ENCODE peak calls at places on chromosomes 16 and 17, in eight cellular contexts. One of them, this sample, is unnamed. For H3K4me1, the result is how much of the 10 kb centered on the place peaks cover.

GRCh38 chr17:10875984-10876555 is 38.2 kb upstream of the PIRT start:
- DNase-seq in body of pancreas: peak
- DNase-seq in small intestine: peak
- DNase-seq in right atrium auricular region: no peak
- DNase-seq in heart left ventricle: peak
- DNase-seq in MM.1S: peak
- DNase-seq in mammary epithelial cell: peak
- DNase-seq in SJSA1: peak
- DNase-seq in this sample: peak

GRCh38 chr17:67671492-67671891 is 46.2 kb upstream of the NOL11 start:
- DNase-seq in body of pancreas: no peak
- DNase-seq in small intestine: no peak
- DNase-seq in right atrium auricular region: no peak
- DNase-seq in heart left ventricle: no peak
- DNase-seq in MM.1S: no peak
- DNase-seq in mammary epithelial cell: no peak
- DNase-seq in SJSA1: no peak
- DNase-seq in this sample: no peak

GRCh38 chr16:26644912-26645543 is 421.7 kb upstream of the C16orf82 start:
- DNase-seq in body of pancreas: no peak
- DNase-seq in small intestine: no peak
- DNase-seq in right atrium auricular region: peak
- DNase-seq in heart left ventricle: no peak
- DNase-seq in MM.1S: no peak
- DNase-seq in mammary epithelial cell: no peak
- DNase-seq in SJSA1: no peak
- DNase-seq in this sample: no peak

GRCh38 chr16:2038359-2039285 is 9.0 kb downstream of the NTHL1 start:
- DNase-seq in body of pancreas: no peak
- DNase-seq in small intestine: no peak
- DNase-seq in right atrium auricular region: no peak
- DNase-seq in heart left ventricle: no peak
- DNase-seq in MM.1S: no peak
- DNase-seq in mammary epithelial cell: no peak
- DNase-seq in SJSA1: no peak
- DNase-seq in this sample: peak

GRCh38 chr16:12539185-12539929 is 264.3 kb downstream of the CPPED1 start:
- DNase-seq in body of pancreas: no peak
- DNase-seq in small intestine: peak
- DNase-seq in right atrium auricular region: no peak
- DNase-seq in heart left ventricle: no peak
- DNase-seq in MM.1S: no peak
- DNase-seq in mammary epithelial cell: peak
- DNase-seq in SJSA1: peak
- DNase-seq in this sample: no peak

GRCh38 chr16:5604770-5605169 is 507.2 kb upstream of the EEF2KMT start:
- DNase-seq in body of pancreas: no peak
- DNase-seq in small intestine: peak
- DNase-seq in right atrium auricular region: no peak
- DNase-seq in heart left ventricle: no peak
- DNase-seq in MM.1S: peak
- DNase-seq in mammary epithelial cell: no peak
- DNase-seq in SJSA1: no peak
- DNase-seq in this sample: no peak

GRCh38 chr17:28230011-28230410 is 89.0 kb upstream of the TMEM97 start:
- DNase-seq in body of pancreas: peak
- DNase-seq in small intestine: no peak
- DNase-seq in right atrium auricular region: no peak
- DNase-seq in heart left ventricle: no peak
- DNase-seq in MM.1S: peak
- DNase-seq in mammary epithelial cell: no peak
- DNase-seq in SJSA1: no peak
- DNase-seq in this sample: peak

GRCh38 chr17:78419970-78420820 is 41.7 kb downstream of the PGS1 start:
- DNase-seq in body of pancreas: no peak
- DNase-seq in small intestine: no peak
- DNase-seq in right atrium auricular region: no peak
- DNase-seq in heart left ventricle: no peak
- DNase-seq in MM.1S: no peak
- DNase-seq in mammary epithelial cell: no peak
- DNase-seq in SJSA1: no peak
- DNase-seq in this sample: no peak

GRCh38 chr17:47870042-47870441 is 19.1 kb upstream of the SP6 start:
- DNase-seq in body of pancreas: no peak
- DNase-seq in small intestine: no peak
- DNase-seq in right atrium auricular region: no peak
- DNase-seq in heart left ventricle: no peak
- DNase-seq in MM.1S: no peak
- DNase-seq in mammary epithelial cell: no peak
- DNase-seq in SJSA1: no peak
- DNase-seq in this sample: no peak

GRCh38 chr17:47873200-47874090 is 22.5 kb upstream of the SP6 start:
- DNase-seq in body of pancreas: no peak
- DNase-seq in small intestine: no peak
- DNase-seq in right atrium auricular region: no peak
- DNase-seq in heart left ventricle: no peak
- DNase-seq in MM.1S: no peak
- DNase-seq in mammary epithelial cell: no peak
- DNase-seq in SJSA1: no peak
- DNase-seq in this sample: no peak

GRCh38 chr17:47872651-47873161 is 21.7 kb upstream of the SP6 start:
- DNase-seq in body of pancreas: no peak
- DNase-seq in small intestine: no peak
- DNase-seq in right atrium auricular region: no peak
- DNase-seq in heart left ventricle: no peak
- DNase-seq in MM.1S: no peak
- DNase-seq in mammary epithelial cell: peak
- DNase-seq in SJSA1: no peak
- DNase-seq in this sample: no peak

GRCh38 chr17:47871048-47871447 is 20.1 kb upstream of the SP6 start:
- DNase-seq in body of pancreas: no peak
- DNase-seq in small intestine: no peak
- DNase-seq in right atrium auricular region: no peak
- DNase-seq in heart left ventricle: no peak
- DNase-seq in MM.1S: no peak
- DNase-seq in mammary epithelial cell: no peak
- DNase-seq in SJSA1: no peak
- DNase-seq in this sample: no peak

DNA sequence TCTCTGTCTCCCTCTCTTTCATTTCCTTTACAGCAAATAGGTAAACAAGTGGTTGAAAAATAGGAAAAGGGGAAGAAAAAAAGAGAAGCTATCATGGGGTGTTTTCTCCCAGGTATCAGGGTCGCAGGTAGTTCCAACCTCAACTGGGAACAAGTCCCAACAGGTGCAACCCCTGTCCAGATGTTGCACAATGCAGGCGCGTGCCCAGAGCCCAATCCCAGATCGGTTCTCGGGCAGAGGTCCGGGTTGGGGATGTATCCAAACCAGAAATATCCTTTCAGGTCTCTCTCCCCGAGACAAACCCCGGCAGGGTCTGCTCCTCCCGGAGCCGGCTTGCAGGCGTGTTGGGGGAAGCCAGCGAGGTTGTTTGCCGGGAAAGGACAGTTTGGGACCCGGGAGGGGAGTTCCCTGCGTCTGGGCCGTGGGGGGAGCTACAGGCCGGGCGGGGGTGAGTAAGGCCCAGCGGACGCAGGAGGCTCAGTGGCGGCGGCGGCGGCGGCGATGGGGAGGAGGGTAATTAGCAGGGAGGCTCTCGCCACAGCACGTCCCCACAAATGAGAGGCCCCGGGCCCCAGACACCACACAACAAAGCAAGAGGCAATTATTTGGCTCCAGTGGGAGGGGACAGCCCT is 21.2 kb upstream of the SP6 start:
- DNase-seq in body of pancreas: no peak
- DNase-seq in small intestine: no peak
- DNase-seq in right atrium auricular region: no peak
- DNase-seq in heart left ventricle: no peak
- DNase-seq in MM.1S: no peak
- DNase-seq in mammary epithelial cell: peak
- DNase-seq in SJSA1: no peak
- DNase-seq in this sample: no peak
- H3K4me3 ChIP-seq in body of pancreas: no peak
- H3K4me3 ChIP-seq in small intestine: no peak
- H3K4me3 ChIP-seq in right atrium auricular region: no peak
- H3K4me3 ChIP-seq in heart left ventricle: no peak
- H3K4me3 ChIP-seq in MM.1S: no peak
- H3K4me3 ChIP-seq in mammary epithelial cell: no peak
- H3K4me3 ChIP-seq in SJSA1: no peak
- H3K4me3 ChIP-seq in this sample: no peak

GRCh38 chr17:40535438-40535837 is 29.8 kb downstream of the CCR7 start:
- DNase-seq in body of pancreas: no peak
- DNase-seq in small intestine: no peak
- DNase-seq in right atrium auricular region: no peak
- DNase-seq in heart left ventricle: no peak
- DNase-seq in MM.1S: no peak
- DNase-seq in mammary epithelial cell: no peak
- DNase-seq in SJSA1: no peak
- DNase-seq in this sample: no peak

GRCh38 chr17:40535924-40536717 is 29.2 kb downstream of the CCR7 start:
- DNase-seq in body of pancreas: no peak
- DNase-seq in small intestine: no peak
- DNase-seq in right atrium auricular region: no peak
- DNase-seq in heart left ventricle: peak
- DNase-seq in MM.1S: no peak
- DNase-seq in mammary epithelial cell: no peak
- DNase-seq in SJSA1: no peak
- DNase-seq in this sample: peak

GRCh38 chr17:40532520-40533253 is 31.3 kb upstream of the TNS4 start:
- DNase-seq in body of pancreas: no peak
- DNase-seq in small intestine: peak
- DNase-seq in right atrium auricular region: no peak
- DNase-seq in heart left ventricle: no peak
- DNase-seq in MM.1S: no peak
- DNase-seq in mammary epithelial cell: no peak
- DNase-seq in SJSA1: no peak
- DNase-seq in this sample: no peak

GRCh38 chr17:40533896-40534295 is 31.4 kb downstream of the CCR7 start:
- DNase-seq in body of pancreas: no peak
- DNase-seq in small intestine: no peak
- DNase-seq in right atrium auricular region: no peak
- DNase-seq in heart left ventricle: no peak
- DNase-seq in MM.1S: no peak
- DNase-seq in mammary epithelial cell: no peak
- DNase-seq in SJSA1: no peak
- DNase-seq in this sample: no peak

GRCh38 chr17:40534431-40535189 is 30.7 kb downstream of the CCR7 start:
- DNase-seq in body of pancreas: no peak
- DNase-seq in small intestine: no peak
- DNase-seq in right atrium auricular region: no peak
- DNase-seq in heart left ventricle: no peak
- DNase-seq in MM.1S: no peak
- DNase-seq in mammary epithelial cell: no peak
- DNase-seq in SJSA1: no peak
- DNase-seq in this sample: no peak
- H3K4me1 ChIP-seq in body of pancreas: under half
- H3K4me1 ChIP-seq in small intestine: under half
- H3K4me1 ChIP-seq in right atrium auricular region: half or more
- H3K4me1 ChIP-seq in heart left ventricle: half or more
- H3K4me1 ChIP-seq in MM.1S: under half
- H3K4me1 ChIP-seq in mammary epithelial cell: half or more
- H3K4me1 ChIP-seq in SJSA1: under half
- H3K4me1 ChIP-seq in this sample: under half

GRCh38 chr17:59335685-59336084 is 4.2 kb downstream of the YPEL2 start:
- DNase-seq in body of pancreas: no peak
- DNase-seq in small intestine: no peak
- DNase-seq in right atrium auricular region: no peak
- DNase-seq in heart left ventricle: no peak
- DNase-seq in MM.1S: no peak
- DNase-seq in mammary epithelial cell: no peak
- DNase-seq in SJSA1: no peak
- DNase-seq in this sample: no peak

GRCh38 chr17:59331129-59331928 is at the start of gene YPEL2:
- DNase-seq in body of pancreas: peak
- DNase-seq in small intestine: peak
- DNase-seq in right atrium auricular region: peak
- DNase-seq in heart left ventricle: peak
- DNase-seq in MM.1S: peak
- DNase-seq in mammary epithelial cell: peak
- DNase-seq in SJSA1: peak
- DNase-seq in this sample: peak

GRCh38 chr17:59331929-59332889 is 754 bp downstream of the YPEL2 start:
- DNase-seq in body of pancreas: peak
- DNase-seq in small intestine: peak
- DNase-seq in right atrium auricular region: peak
- DNase-seq in heart left ventricle: peak
- DNase-seq in MM.1S: no peak
- DNase-seq in mammary epithelial cell: peak
- DNase-seq in SJSA1: no peak
- DNase-seq in this sample: peak

GRCh38 chr17:59332890-59333377 is 1.5 kb downstream of the YPEL2 start:
- DNase-seq in body of pancreas: peak
- DNase-seq in small intestine: no peak
- DNase-seq in right atrium auricular region: peak
- DNase-seq in heart left ventricle: no peak
- DNase-seq in MM.1S: no peak
- DNase-seq in mammary epithelial cell: no peak
- DNase-seq in SJSA1: no peak
- DNase-seq in this sample: peak

DNA sequence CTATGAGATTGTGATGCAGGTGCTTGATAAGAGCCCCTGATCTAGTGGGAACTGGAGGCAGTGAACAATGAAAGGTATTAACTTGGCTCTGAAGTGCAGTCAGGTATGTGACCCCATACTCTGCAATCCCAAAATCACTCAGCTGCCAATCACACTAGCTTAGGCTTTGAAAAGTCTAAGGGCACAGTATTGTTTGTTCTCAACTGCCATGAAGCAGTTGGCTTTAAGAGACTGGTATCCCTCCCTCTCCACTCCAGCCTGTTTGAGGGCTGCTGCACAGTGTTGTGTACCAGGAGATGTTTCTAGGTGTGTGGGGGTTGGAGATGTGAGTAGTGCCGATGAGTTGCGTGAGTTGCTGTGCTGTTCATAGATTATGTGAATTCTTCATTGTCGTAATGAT is 2.4 kb downstream of the YPEL2 start:
- DNase-seq in body of pancreas: no peak
- DNase-seq in small intestine: no peak
- DNase-seq in right atrium auricular region: no peak
- DNase-seq in heart left ventricle: no peak
- DNase-seq in MM.1S: no peak
- DNase-seq in mammary epithelial cell: no peak
- DNase-seq in SJSA1: no peak
- DNase-seq in this sample: no peak
- H3K4me3 ChIP-seq in body of pancreas: no peak
- H3K4me3 ChIP-seq in small intestine: no peak
- H3K4me3 ChIP-seq in right atrium auricular region: no peak
- H3K4me3 ChIP-seq in heart left ventricle: no peak
- H3K4me3 ChIP-seq in MM.1S: no peak
- H3K4me3 ChIP-seq in mammary epithelial cell: no peak
- H3K4me3 ChIP-seq in SJSA1: no peak
- H3K4me3 ChIP-seq in this sample: no peak

DNA sequence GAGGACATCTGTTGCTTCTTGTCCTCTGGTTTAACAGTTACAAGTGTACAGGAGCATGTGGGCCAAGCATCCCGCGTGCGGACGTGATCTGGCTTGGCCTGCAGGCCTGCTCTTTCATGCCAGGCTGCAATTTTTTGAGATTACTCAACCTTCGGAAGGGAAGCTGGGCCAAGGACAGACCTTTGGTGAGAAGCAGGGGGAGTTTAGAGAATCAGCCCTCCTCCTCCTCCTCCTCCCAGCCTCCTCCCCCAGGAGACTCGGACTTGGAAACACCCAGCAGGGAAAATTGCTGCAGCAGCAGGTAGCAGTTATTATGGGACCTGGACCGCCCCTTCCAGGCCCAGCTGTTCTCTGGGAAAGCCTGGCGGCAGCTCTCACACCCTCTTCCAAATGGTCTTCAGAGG is 5.1 kb upstream of the KLHL36 start:
- DNase-seq in body of pancreas: peak
- DNase-seq in small intestine: no peak
- DNase-seq in right atrium auricular region: peak
- DNase-seq in heart left ventricle: peak
- DNase-seq in MM.1S: no peak
- DNase-seq in mammary epithelial cell: peak
- DNase-seq in SJSA1: peak
- DNase-seq in this sample: peak
- H3K4me1 ChIP-seq in body of pancreas: under half
- H3K4me1 ChIP-seq in small intestine: under half
- H3K4me1 ChIP-seq in right atrium auricular region: under half
- H3K4me1 ChIP-seq in heart left ventricle: under half
- H3K4me1 ChIP-seq in MM.1S: under half
- H3K4me1 ChIP-seq in mammary epithelial cell: under half
- H3K4me1 ChIP-seq in SJSA1: under half
- H3K4me1 ChIP-seq in this sample: under half

This sample was measured in testis.